ENCODE peak calls at places on chromosomes 5 and 9, in seven cellular contexts. One of them, this sample, is unnamed.

GRCh38 chr9:86854898-86855523 is 92.3 kb downstream of the GAS1 start:
- DNase-seq in suprapubic skin: no peak
- DNase-seq in gastrocnemius medialis: no peak
- DNase-seq in brain microvascular endothelial cell: peak; percentile 89
- DNase-seq in RWPE1: peak; percentile 59
- DNase-seq in activated CD8-positive, alpha-beta T cell treated with anti-CD3 and anti-CD28 coated beads for 36 hours: no peak
- DNase-seq in neural progenitor cell: peak; percentile 94
- DNase-seq in this sample: no peak

GRCh38 chr9:86774101-86774500 is 173.2 kb downstream of the GAS1 start:
- DNase-seq in activated CD8-positive, alpha-beta T cell treated with anti-CD3 and anti-CD28 coated beads for 36 hours: no peak
- DNase-seq in brain microvascular endothelial cell: no peak
- DNase-seq in neural progenitor cell: no peak
- DNase-seq in RWPE1: no peak
- DNase-seq in gastrocnemius medialis: no peak
- DNase-seq in suprapubic skin: no peak
- DNase-seq in this sample: no peak

GRCh38 chr5:92634883-92635282 is 946.1 kb downstream of the NR2F1-AS1 start:
- DNase-seq in RWPE1: no peak
- DNase-seq in brain microvascular endothelial cell: no peak
- DNase-seq in suprapubic skin: no peak
- DNase-seq in gastrocnemius medialis: no peak
- DNase-seq in activated CD8-positive, alpha-beta T cell treated with anti-CD3 and anti-CD28 coated beads for 36 hours: no peak
- DNase-seq in neural progenitor cell: peak; percentile 37
- DNase-seq in this sample: no peak

GRCh38 chr5:75510836-75511434 is 494 bp downstream of the CERT1 start:
- DNase-seq in neural progenitor cell: peak; percentile 76
- DNase-seq in suprapubic skin: peak; percentile 84
- DNase-seq in activated CD8-positive, alpha-beta T cell treated with anti-CD3 and anti-CD28 coated beads for 36 hours: peak; percentile 37
- DNase-seq in gastrocnemius medialis: no peak
- DNase-seq in brain microvascular endothelial cell: peak; percentile 35
- DNase-seq in RWPE1: peak; percentile 29
- DNase-seq in this sample: peak; percentile 77

GRCh38 chr9:100120286-100120685 is 21.2 kb downstream of the INVS start:
- DNase-seq in neural progenitor cell: no peak
- DNase-seq in suprapubic skin: no peak
- DNase-seq in activated CD8-positive, alpha-beta T cell treated with anti-CD3 and anti-CD28 coated beads for 36 hours: no peak
- DNase-seq in brain microvascular endothelial cell: no peak
- DNase-seq in gastrocnemius medialis: no peak
- DNase-seq in RWPE1: no peak
- DNase-seq in this sample: no peak

GRCh38 chr5:62521319-62521718 is 57.3 kb upstream of the LRRC70 start:
- DNase-seq in gastrocnemius medialis: no peak
- DNase-seq in suprapubic skin: no peak
- DNase-seq in neural progenitor cell: no peak
- DNase-seq in brain microvascular endothelial cell: no peak
- DNase-seq in activated CD8-positive, alpha-beta T cell treated with anti-CD3 and anti-CD28 coated beads for 36 hours: no peak
- DNase-seq in RWPE1: no peak
- DNase-seq in this sample: no peak

GRCh38 chr9:34929506-34930102 is 28.5 kb upstream of the PHF24 start:
- DNase-seq in brain microvascular endothelial cell: peak; percentile 10
- DNase-seq in neural progenitor cell: peak; percentile 64
- DNase-seq in suprapubic skin: no peak
- DNase-seq in activated CD8-positive, alpha-beta T cell treated with anti-CD3 and anti-CD28 coated beads for 36 hours: peak; percentile 71
- DNase-seq in gastrocnemius medialis: no peak
- DNase-seq in RWPE1: peak; percentile 25
- DNase-seq in this sample: no peak

GRCh38 chr5:36378551-36378950 is 76.8 kb upstream of the RANBP3L start:
- DNase-seq in brain microvascular endothelial cell: no peak
- DNase-seq in neural progenitor cell: no peak
- DNase-seq in suprapubic skin: no peak
- DNase-seq in activated CD8-positive, alpha-beta T cell treated with anti-CD3 and anti-CD28 coated beads for 36 hours: no peak
- DNase-seq in RWPE1: peak; percentile 38
- DNase-seq in gastrocnemius medialis: no peak
- DNase-seq in this sample: no peak

GRCh38 chr5:203246-203645 is 12.0 kb downstream of the LRRC14B start:
- DNase-seq in RWPE1: no peak
- DNase-seq in brain microvascular endothelial cell: no peak
- DNase-seq in suprapubic skin: no peak
- DNase-seq in gastrocnemius medialis: no peak
- DNase-seq in neural progenitor cell: no peak
- DNase-seq in activated CD8-positive, alpha-beta T cell treated with anti-CD3 and anti-CD28 coated beads for 36 hours: no peak
- DNase-seq in this sample: no peak

GRCh38 chr9:109064963-109065701 is 51.8 kb upstream of the CTNNAL1 start:
- DNase-seq in neural progenitor cell: no peak
- DNase-seq in brain microvascular endothelial cell: no peak
- DNase-seq in gastrocnemius medialis: no peak
- DNase-seq in suprapubic skin: no peak
- DNase-seq in activated CD8-positive, alpha-beta T cell treated with anti-CD3 and anti-CD28 coated beads for 36 hours: no peak
- DNase-seq in RWPE1: peak; percentile 79
- DNase-seq in this sample: no peak

GRCh38 chr5:175773534-175774070 is 97.8 kb upstream of the CPLX2 start:
- DNase-seq in neural progenitor cell: no peak
- DNase-seq in activated CD8-positive, alpha-beta T cell treated with anti-CD3 and anti-CD28 coated beads for 36 hours: no peak
- DNase-seq in RWPE1: no peak
- DNase-seq in suprapubic skin: no peak
- DNase-seq in brain microvascular endothelial cell: no peak
- DNase-seq in gastrocnemius medialis: no peak
- DNase-seq in this sample: no peak

GRCh38 chr9:20722221-20722620 is 38.2 kb downstream of the FOCAD start:
- DNase-seq in gastrocnemius medialis: no peak
- DNase-seq in suprapubic skin: no peak
- DNase-seq in neural progenitor cell: no peak
- DNase-seq in RWPE1: no peak
- DNase-seq in activated CD8-positive, alpha-beta T cell treated with anti-CD3 and anti-CD28 coated beads for 36 hours: no peak
- DNase-seq in brain microvascular endothelial cell: no peak
- DNase-seq in this sample: no peak

GRCh38 chr5:175663191-175664184 is 5.6 kb downstream of the HRH2 start:
- DNase-seq in suprapubic skin: no peak
- DNase-seq in RWPE1: no peak
- DNase-seq in gastrocnemius medialis: no peak
- DNase-seq in activated CD8-positive, alpha-beta T cell treated with anti-CD3 and anti-CD28 coated beads for 36 hours: no peak
- DNase-seq in neural progenitor cell: no peak
- DNase-seq in brain microvascular endothelial cell: no peak
- DNase-seq in this sample: no peak

GRCh38 chr9:130022566-130023146 is 20.3 kb downstream of the FNBP1 start:
- DNase-seq in neural progenitor cell: no peak
- DNase-seq in gastrocnemius medialis: no peak
- DNase-seq in suprapubic skin: no peak
- DNase-seq in activated CD8-positive, alpha-beta T cell treated with anti-CD3 and anti-CD28 coated beads for 36 hours: no peak
- DNase-seq in RWPE1: no peak
- DNase-seq in brain microvascular endothelial cell: no peak
- DNase-seq in this sample: no peak

GRCh38 chr5:56358703-56359428 is 125.7 kb upstream of the ANKRD55 start:
- DNase-seq in brain microvascular endothelial cell: peak; percentile 27
- DNase-seq in gastrocnemius medialis: no peak
- DNase-seq in neural progenitor cell: no peak
- DNase-seq in suprapubic skin: no peak
- DNase-seq in activated CD8-positive, alpha-beta T cell treated with anti-CD3 and anti-CD28 coated beads for 36 hours: no peak
- DNase-seq in RWPE1: no peak
- DNase-seq in this sample: no peak

DNA sequence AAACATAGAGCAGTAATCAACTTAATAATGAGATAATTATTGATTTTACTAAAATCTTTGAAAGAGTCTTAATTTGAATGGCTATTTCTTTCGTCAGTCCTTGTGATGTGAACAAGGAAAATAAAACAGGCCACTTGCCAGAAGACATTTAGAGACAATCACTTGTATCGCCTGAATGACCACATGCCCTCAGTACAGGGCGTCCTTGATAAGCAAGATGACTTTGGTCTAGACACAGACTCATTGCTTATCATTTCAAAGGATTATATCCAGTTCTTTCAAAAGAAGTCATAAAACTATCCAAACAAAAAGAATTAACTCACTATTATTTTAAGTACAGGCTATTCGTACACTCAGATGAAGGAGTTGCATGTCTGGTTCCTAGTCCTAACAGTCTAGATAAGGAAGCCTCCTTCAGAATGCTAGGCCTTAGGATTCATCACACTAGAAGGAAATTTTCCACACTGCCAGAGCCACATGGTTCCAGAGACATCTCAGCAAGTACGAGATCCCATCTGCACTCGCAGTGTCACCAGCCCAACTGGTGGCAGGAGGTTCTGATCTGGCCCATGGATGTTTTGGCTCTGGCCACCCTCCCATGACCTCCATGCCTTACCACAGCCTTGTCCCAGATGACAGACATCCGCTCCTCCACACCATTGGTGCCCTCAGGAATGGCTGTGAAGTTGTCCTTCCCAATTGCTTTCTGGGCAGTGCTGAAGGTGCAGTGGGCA is 109.6 kb downstream of the DPYSL3 start:
- DNase-seq in brain microvascular endothelial cell: no peak
- DNase-seq in gastrocnemius medialis: no peak
- DNase-seq in activated CD8-positive, alpha-beta T cell treated with anti-CD3 and anti-CD28 coated beads for 36 hours: no peak
- DNase-seq in neural progenitor cell: no peak
- DNase-seq in suprapubic skin: no peak
- DNase-seq in RWPE1: no peak
- DNase-seq in this sample: no peak
- TF ChIP-seq CTCF in brain microvascular endothelial cell: no peak
- TF ChIP-seq CTCF in gastrocnemius medialis: no peak
- TF ChIP-seq CTCF in activated CD8-positive, alpha-beta T cell treated with anti-CD3 and anti-CD28 coated beads for 36 hours: no peak
- TF ChIP-seq CTCF in neural progenitor cell: no peak
- TF ChIP-seq CTCF in suprapubic skin: no peak
- TF ChIP-seq CTCF in RWPE1: no peak
- TF ChIP-seq CTCF in this sample: no peak

DNA sequence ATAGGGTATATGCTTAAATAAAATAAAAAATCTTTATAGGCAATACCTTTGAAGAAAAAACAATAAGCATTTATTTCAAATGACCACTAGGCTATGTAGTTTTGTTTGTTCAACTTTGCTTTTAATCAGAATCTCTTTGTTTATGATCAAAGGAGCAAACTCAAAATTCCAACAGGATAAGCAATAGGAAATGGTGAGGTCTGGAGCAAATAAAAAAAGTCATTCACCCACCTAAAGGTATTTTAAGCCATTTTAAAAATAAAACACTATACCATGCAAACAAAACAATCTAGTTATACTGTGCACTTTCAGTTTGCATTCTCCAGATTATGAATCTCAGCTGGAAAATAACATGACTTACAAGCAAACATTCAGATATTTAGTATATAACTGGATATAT is 35.3 kb upstream of the CYFIP2 start:
- DNase-seq in brain microvascular endothelial cell: no peak
- DNase-seq in RWPE1: no peak
- DNase-seq in activated CD8-positive, alpha-beta T cell treated with anti-CD3 and anti-CD28 coated beads for 36 hours: no peak
- DNase-seq in gastrocnemius medialis: no peak
- DNase-seq in neural progenitor cell: no peak
- DNase-seq in suprapubic skin: no peak
- DNase-seq in this sample: no peak
- TF ChIP-seq CTCF in brain microvascular endothelial cell: no peak
- TF ChIP-seq CTCF in RWPE1: no peak
- TF ChIP-seq CTCF in activated CD8-positive, alpha-beta T cell treated with anti-CD3 and anti-CD28 coated beads for 36 hours: peak; percentile 17
- TF ChIP-seq CTCF in gastrocnemius medialis: no peak
- TF ChIP-seq CTCF in neural progenitor cell: no peak
- TF ChIP-seq CTCF in suprapubic skin: no peak
- TF ChIP-seq CTCF in this sample: no peak

DNA sequence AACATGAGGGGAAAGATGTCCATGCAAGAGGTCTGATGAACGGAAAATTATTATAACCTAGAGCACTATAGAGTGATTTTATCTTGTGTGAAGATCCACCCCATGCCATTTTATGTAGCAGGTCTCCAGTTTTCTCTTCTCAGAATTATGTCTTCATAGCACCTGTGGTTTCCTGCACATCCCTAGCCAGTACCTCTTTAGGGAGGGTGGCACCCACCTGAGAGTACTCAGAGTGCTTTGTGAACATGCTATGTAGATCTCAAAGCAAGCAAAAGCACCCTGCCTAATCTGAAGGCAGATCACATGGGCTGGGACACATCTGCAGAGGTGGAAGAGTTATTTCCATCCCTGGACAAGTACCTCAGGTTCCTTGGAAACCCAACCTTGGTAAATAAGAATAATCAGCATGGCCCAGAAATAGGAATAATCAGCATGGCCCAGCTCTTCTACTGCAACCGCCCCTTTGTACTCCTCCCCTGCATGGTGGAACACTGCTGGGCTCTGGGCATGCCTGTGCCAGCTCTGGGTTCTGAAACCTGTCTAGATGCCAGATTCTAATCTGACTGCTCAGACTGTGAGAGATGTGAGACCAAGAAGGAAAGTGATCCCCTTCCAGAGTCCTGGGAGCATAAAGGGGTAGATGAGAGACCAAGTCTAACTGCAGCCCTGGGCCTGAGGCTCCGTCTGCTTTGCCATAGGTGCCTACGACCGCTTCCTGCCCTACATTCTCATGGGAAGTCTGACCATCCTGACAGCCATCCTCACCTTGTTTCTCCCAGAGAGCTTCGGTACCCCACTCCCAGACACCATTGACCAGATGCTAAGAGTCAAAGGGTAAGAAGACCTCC is 23.7 kb downstream of the SLC22A5 start:
- DNase-seq in RWPE1: no peak
- DNase-seq in activated CD8-positive, alpha-beta T cell treated with anti-CD3 and anti-CD28 coated beads for 36 hours: no peak
- DNase-seq in suprapubic skin: no peak
- DNase-seq in neural progenitor cell: no peak
- DNase-seq in gastrocnemius medialis: no peak
- DNase-seq in brain microvascular endothelial cell: no peak
- DNase-seq in this sample: no peak
- TF ChIP-seq CTCF in RWPE1: no peak
- TF ChIP-seq CTCF in activated CD8-positive, alpha-beta T cell treated with anti-CD3 and anti-CD28 coated beads for 36 hours: no peak
- TF ChIP-seq CTCF in suprapubic skin: no peak
- TF ChIP-seq CTCF in neural progenitor cell: no peak
- TF ChIP-seq CTCF in gastrocnemius medialis: no peak
- TF ChIP-seq CTCF in brain microvascular endothelial cell: no peak
- TF ChIP-seq CTCF in this sample: no peak

DNA sequence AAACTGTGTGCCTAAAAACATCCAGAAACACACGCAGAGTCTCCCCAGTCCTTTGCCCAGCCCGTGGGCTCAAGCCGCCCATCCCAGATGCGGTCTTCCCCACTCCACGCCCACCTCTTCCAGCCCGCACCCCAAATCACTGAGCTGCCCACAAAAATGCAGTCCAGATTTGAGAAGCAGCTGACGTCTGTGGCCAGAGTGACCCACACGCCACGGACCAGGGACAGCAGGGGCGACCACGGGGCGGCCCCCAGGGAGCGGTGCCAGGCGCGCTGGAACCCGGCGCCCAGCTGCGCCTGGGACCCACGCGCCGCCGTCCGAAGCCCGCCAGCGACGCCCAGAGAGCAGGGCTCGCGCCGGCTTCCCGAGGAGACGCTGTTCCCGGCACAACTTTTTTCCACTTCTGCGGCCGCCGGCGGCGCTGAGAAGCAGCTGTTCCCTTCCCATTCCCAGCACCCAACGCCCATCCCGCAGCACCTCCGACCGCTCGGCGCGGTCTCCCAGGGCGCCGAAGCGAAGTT is 674 bp downstream of the LHFPL2 start:
- DNase-seq in brain microvascular endothelial cell: peak; percentile 55
- DNase-seq in activated CD8-positive, alpha-beta T cell treated with anti-CD3 and anti-CD28 coated beads for 36 hours: no peak
- DNase-seq in gastrocnemius medialis: peak; percentile 43
- DNase-seq in neural progenitor cell: peak; percentile 78
- DNase-seq in RWPE1: peak; percentile 52
- DNase-seq in suprapubic skin: peak; percentile 70
- DNase-seq in this sample: peak; percentile 61
- TF ChIP-seq CTCF in brain microvascular endothelial cell: peak; percentile 3
- TF ChIP-seq CTCF in activated CD8-positive, alpha-beta T cell treated with anti-CD3 and anti-CD28 coated beads for 36 hours: no peak
- TF ChIP-seq CTCF in gastrocnemius medialis: no peak
- TF ChIP-seq CTCF in neural progenitor cell: no peak
- TF ChIP-seq CTCF in RWPE1: peak; percentile 46
- TF ChIP-seq CTCF in suprapubic skin: no peak
- TF ChIP-seq CTCF in this sample: no peak

GRCh38 chr9:7174884-7175283 is 417.1 kb downstream of the KDM4C start:
- DNase-seq in brain microvascular endothelial cell: no peak
- DNase-seq in activated CD8-positive, alpha-beta T cell treated with anti-CD3 and anti-CD28 coated beads for 36 hours: no peak
- DNase-seq in suprapubic skin: no peak
- DNase-seq in neural progenitor cell: no peak
- DNase-seq in RWPE1: no peak
- DNase-seq in gastrocnemius medialis: no peak
- DNase-seq in this sample: no peak
- TF ChIP-seq CTCF in brain microvascular endothelial cell: peak; percentile 8
- TF ChIP-seq CTCF in activated CD8-positive, alpha-beta T cell treated with anti-CD3 and anti-CD28 coated beads for 36 hours: no peak
- TF ChIP-seq CTCF in suprapubic skin: no peak
- TF ChIP-seq CTCF in neural progenitor cell: peak; percentile 22
- TF ChIP-seq CTCF in RWPE1: no peak
- TF ChIP-seq CTCF in gastrocnemius medialis: no peak
- TF ChIP-seq CTCF in this sample: no peak

GRCh38 chr5:139670369-139671095 is 22.4 kb downstream of the CXXC5 start:
- DNase-seq in brain microvascular endothelial cell: no peak
- DNase-seq in gastrocnemius medialis: peak; percentile 36
- DNase-seq in RWPE1: no peak
- DNase-seq in activated CD8-positive, alpha-beta T cell treated with anti-CD3 and anti-CD28 coated beads for 36 hours: peak; percentile 77
- DNase-seq in neural progenitor cell: peak; percentile 52
- DNase-seq in suprapubic skin: no peak
- DNase-seq in this sample: no peak
- TF ChIP-seq CTCF in brain microvascular endothelial cell: peak; percentile 61
- TF ChIP-seq CTCF in gastrocnemius medialis: no peak
- TF ChIP-seq CTCF in RWPE1: no peak
- TF ChIP-seq CTCF in activated CD8-positive, alpha-beta T cell treated with anti-CD3 and anti-CD28 coated beads for 36 hours: peak; percentile 50
- TF ChIP-seq CTCF in neural progenitor cell: peak; percentile 53
- TF ChIP-seq CTCF in suprapubic skin: no peak
- TF ChIP-seq CTCF in this sample: no peak